ENCODE peak calls at places on chromosomes 5 and 9, in five cellular contexts. D, T, C, E and K are unnamed samples.

GRCh38 chr9:128556276-128556675 is 3.9 kb downstream of the SPTAN1 start:
- DNase-seq in T (no peak), D (no peak), C (no peak), E (no peak), K (no peak)

GRCh38 chr9:14967450-14968321 is 57.5 kb upstream of the FREM1 start:
- DNase-seq in D (no peak), C (no peak), T (no peak), E (no peak), K (no peak)

GRCh38 chr9:26833792-26834191 is 58.8 kb downstream of the CAAP1 start:
- DNase-seq in C (no peak), E (no peak), T (peak; percentile 47), D (no peak), K (no peak)

GRCh38 chr5:2738156-2738699 is 13.2 kb downstream of the IRX2 start:
- DNase-seq in D (no peak), E (no peak), T (no peak), C (no peak), K (no peak)

GRCh38 chr9:93558503-93558902 is 17.9 kb upstream of the PHF2 start:
- DNase-seq in T (no peak), D (no peak), C (no peak), E (no peak), K (no peak)

GRCh38 chr9:17219261-17219660 is 84.4 kb downstream of the CNTLN start:
- DNase-seq in T (no peak), C (no peak), E (no peak), D (peak; percentile 10), K (peak; percentile 26)

GRCh38 chr9:98248737-98249474 is 6.5 kb downstream of the TBC1D2 start:
- DNase-seq in E (peak; percentile 69), T (peak; percentile 46), C (peak; percentile 91), D (peak; percentile 97), K (peak; percentile 97)

GRCh38 chr5:38607396-38607795 is 51.0 kb upstream of the LIFR start:
- DNase-seq in T (no peak), C (no peak), E (no peak), D (peak; percentile 97), K (peak; percentile 97)

GRCh38 chr5:109347252-109347888 is 62.4 kb downstream of the PJA2 start:
- DNase-seq in T (no peak), C (no peak), D (no peak), E (peak; percentile 38), K (no peak)

GRCh38 chr9:35470894-35471293 is 19.0 kb upstream of the RUSC2 start:
- DNase-seq in T (no peak), C (no peak), D (peak; percentile 87), E (no peak), K (peak; percentile 91)

GRCh38 chr9:69484023-69484422 is 159.0 kb downstream of the ENTREP1 start:
- DNase-seq in D (no peak), T (no peak), C (no peak), E (no peak), K (no peak)

GRCh38 chr5:880816-881550 is 11.6 kb downstream of the BRD9 start:
- DNase-seq in E (no peak), T (no peak), C (peak; percentile 59), D (no peak), K (no peak)

GRCh38 chr5:172762214-172763119 is 8.5 kb downstream of the DUSP1 start:
- DNase-seq in E (no peak), C (peak; percentile 78), D (no peak), T (no peak), K (no peak)

GRCh38 chr9:125893277-125893676 is 146.1 kb downstream of the PBX3 start:
- DNase-seq in E (no peak), T (no peak), D (no peak), C (no peak), K (no peak)

GRCh38 chr5:98109561-98110006 is 663.9 kb upstream of the RGMB start:
- DNase-seq in C (no peak), T (peak; percentile 50), E (no peak), D (peak; percentile 92), K (peak; percentile 61)

GRCh38 chr5:61397238-61397637 is 65.2 kb downstream of the ZSWIM6 start:
- DNase-seq in T (no peak), D (peak; percentile 26), E (no peak), C (no peak), K (no peak)

GRCh38 chr5:41843456-41844112 is 26.6 kb downstream of the OXCT1 start:
- DNase-seq in D (peak; percentile 75), E (no peak), T (peak; percentile 38), C (no peak), K (peak; percentile 86)

GRCh38 chr9:88106492-88106891 is 31.8 kb downstream of the SPATA31C2 start:
- DNase-seq in T (no peak), C (no peak), E (no peak), D (peak; percentile 36), K (peak; percentile 30)

DNA sequence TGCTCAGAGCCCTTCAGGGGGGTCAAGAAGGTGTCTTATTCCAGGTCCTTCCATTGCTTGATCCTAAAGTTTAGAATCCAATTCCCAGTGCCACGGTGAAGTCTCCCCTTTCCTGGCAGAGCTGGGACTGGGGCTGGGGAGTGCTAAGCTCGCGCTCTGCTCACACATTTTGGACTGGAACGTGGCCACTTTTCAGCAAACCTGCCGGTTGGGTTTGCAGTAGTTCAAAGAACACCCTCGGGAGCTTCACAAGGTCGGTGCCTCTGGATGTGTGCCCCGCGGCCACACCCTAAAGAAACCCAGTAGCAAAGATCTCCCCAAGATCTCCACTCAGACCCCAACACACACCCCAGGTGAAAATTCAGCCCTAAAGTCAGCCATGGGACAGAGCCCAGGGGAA is at the start of gene C9orf152:
- DNase-seq in C (no peak), D (no peak), E (no peak), T (no peak), K (no peak)
- H3K4me3 ChIP-seq in C (no peak within 1 kb of the TSS), D (no peak within 1 kb of the TSS), E (no peak within 1 kb of the TSS), T (no peak within 1 kb of the TSS), K (no peak within 1 kb of the TSS)

DNA sequence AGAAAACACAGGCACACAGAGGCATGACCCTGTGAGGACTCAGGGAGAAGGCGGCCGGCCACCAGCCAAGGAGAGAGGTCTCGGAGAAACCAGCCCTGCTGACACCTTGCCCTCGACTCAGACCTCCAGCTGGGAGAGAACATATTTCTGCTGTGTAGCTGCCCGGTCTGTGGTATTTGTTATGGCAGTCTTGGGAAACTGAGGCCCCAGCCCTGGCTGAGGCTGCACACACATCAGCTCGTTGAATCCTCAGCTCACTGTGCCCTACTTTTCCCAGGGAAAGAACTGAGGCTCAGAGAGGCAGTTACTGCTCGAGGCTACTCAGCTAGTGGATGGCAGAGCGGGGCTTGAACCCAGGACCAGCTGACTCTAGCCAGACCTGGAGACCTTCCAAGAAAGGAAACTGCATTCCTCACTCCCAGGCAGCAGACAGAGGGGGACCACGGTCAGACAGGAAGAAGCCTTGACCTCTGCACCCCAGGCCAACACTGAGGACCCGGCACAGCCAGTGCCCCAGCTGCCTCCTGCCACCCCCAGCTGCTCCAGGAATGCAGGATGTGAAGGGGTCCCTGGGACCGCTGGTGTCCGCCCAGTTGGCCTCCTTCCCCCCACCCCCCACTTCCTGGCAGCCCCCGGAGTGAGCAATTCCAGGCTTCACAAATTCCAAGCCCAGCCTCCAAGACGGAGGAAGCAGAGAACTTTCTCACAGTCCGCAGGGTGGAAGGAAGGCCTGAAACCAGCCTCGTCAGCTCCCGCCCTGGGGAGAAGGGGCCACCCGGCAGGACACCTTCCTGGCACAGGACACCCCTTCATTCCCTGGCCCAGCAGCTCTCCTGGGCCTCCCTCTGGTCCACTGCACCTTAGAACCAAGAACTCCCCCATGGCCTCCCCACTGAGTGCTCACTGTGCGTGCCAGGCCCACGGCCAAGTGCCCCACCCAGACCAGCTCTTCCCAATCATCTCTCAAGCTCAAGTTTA is 69.9 kb downstream of the LRSAM1 start:
- DNase-seq in T (peak; percentile 67), D (peak; percentile 83), C (no peak), E (no peak), K (peak; percentile 89)
- H3K4me3 ChIP-seq in T (no peak overlapping the region), D (no peak overlapping the region), C (no peak overlapping the region), E (no peak overlapping the region), K (no peak overlapping the region)

DNA sequence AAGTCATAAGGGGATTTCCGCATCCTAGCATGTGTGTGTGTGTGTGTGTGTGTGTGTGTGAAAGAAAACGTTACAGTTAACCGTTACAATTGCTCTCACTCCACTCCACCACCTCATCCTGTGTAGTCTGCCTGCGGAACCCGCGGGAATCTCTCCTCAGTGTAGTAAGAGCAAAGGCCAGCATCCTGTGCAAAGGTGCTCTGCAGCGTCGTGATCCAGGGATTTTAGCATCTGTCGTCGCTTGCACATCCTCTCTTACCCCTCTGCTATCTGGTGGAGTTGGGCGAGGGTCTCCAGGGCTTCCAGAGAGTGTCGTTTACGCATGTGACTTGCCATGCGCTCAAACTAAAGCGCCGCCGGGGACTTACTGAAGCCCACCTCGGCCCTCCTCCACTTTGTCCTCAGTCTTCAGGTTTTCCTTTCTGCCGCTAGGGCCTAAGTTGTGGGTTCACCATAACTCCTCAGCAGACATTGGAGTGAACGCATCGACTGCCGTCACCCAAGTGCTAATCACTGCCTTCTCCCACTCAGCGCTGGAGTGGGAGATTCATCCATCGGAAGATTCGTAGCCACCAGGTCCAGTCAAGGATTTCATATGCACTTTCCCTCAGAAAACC is 3.9 kb downstream of the CDKN2B start:
- DNase-seq in D (peak; percentile 37), T (no peak), E (no peak), C (no peak), K (peak; percentile 36)
- H3K4me3 ChIP-seq in D (peak overlapping the region; percentile 26), T (peak overlapping the region; percentile 36), E (no peak overlapping the region), C (no peak overlapping the region), K (peak overlapping the region; percentile 94)

GRCh38 chr5:110917161-110917875 is 154.2 kb upstream of the TSLP start:
- DNase-seq in C (no peak), E (peak; percentile 30), T (no peak), D (peak; percentile 52), K (peak; percentile 28)
- H3K4me3 ChIP-seq in C (no peak overlapping the region), E (no peak overlapping the region), T (no peak overlapping the region), D (no peak overlapping the region), K (no peak overlapping the region)

GRCh38 chr5:115600771-115601170 is 1.5 kb downstream of the TICAM2 start:
- DNase-seq in D (peak; percentile 63), T (no peak), E (no peak), C (no peak), K (no peak)
- H3K4me3 ChIP-seq in D (peak overlapping the region; percentile 94), T (no peak overlapping the region), E (peak overlapping the region; percentile 85), C (peak overlapping the region; percentile 70), K (peak overlapping the region; percentile 70)